ENCODE peak calls at places on chromosomes 16 and 17, in ten cellular contexts. T, W, K, A, Q, M, S, J, L and U are unnamed samples.

GRCh38 chr16:23334421-23334853 is 32.3 kb downstream of the SCNN1B start:
- DNase-seq in T (no peak), W (no peak), K (no peak), A (no peak), Q (no peak), M (no peak), S (no peak), J (no peak), L (no peak), U (no peak)

GRCh38 chr17:65243838-65244237 is 106.7 kb downstream of the RGS9 start:
- DNase-seq in T (no peak), W (peak; percentile 86), K (peak; percentile 70), A (peak; percentile 79), Q (peak; percentile 9), M (peak; percentile 11), S (peak; percentile 82), J (peak; percentile 63), L (peak; percentile 78), U (peak; percentile 15)

GRCh38 chr17:7056386-7056785 is 12.5 kb upstream of the SLC16A11 start:
- DNase-seq in T (no peak), W (no peak), K (no peak), A (no peak), Q (no peak), M (no peak), S (no peak), J (no peak), L (no peak), U (no peak)

GRCh38 chr16:81514041-81514559 is 69.5 kb downstream of the CMIP start:
- DNase-seq in T (no peak), W (no peak), K (no peak), A (no peak), Q (no peak), M (no peak), S (no peak), J (no peak), L (no peak), U (no peak)

GRCh38 chr17:48024149-48025039 is 13.2 kb downstream of the COPZ2 start:
- DNase-seq in T (no peak), W (peak; percentile 74), K (peak; percentile 77), A (peak; percentile 85), Q (no peak), M (peak; percentile 24), S (no peak), J (no peak), L (peak; percentile 77), U (no peak)

GRCh38 chr16:57039148-57039812 is 49.9 kb downstream of the NLRC5 start:
- DNase-seq in T (peak; percentile 49), W (no peak), K (peak; percentile 66), A (no peak), Q (no peak), M (no peak), S (no peak), J (no peak), L (no peak), U (no peak)

GRCh38 chr17:82400830-82401229 is 17.3 kb upstream of the HEXD start:
- DNase-seq in T (no peak), W (no peak), K (no peak), A (no peak), Q (no peak), M (no peak), S (no peak), J (no peak), L (no peak), U (no peak)

GRCh38 chr17:2047590-2047989 is 5.8 kb downstream of the OVCA2 start:
- DNase-seq in T (no peak), W (no peak), K (no peak), A (no peak), Q (no peak), M (no peak), S (no peak), J (no peak), L (no peak), U (no peak)

GRCh38 chr16:1379054-1379862 is 27.5 kb downstream of the GNPTG start:
- DNase-seq in T (peak; percentile 13), W (no peak), K (peak; percentile 55), A (peak; percentile 91), Q (no peak), M (peak; percentile 85), S (peak; percentile 74), J (peak; percentile 65), L (peak; percentile 92), U (no peak)

GRCh38 chr16:29029168-29029994 is 44.5 kb downstream of the LAT start:
- DNase-seq in T (peak; percentile 81), W (no peak), K (peak; percentile 80), A (peak; percentile 85), Q (peak; percentile 61), M (no peak), S (no peak), J (peak; percentile 87), L (peak; percentile 71), U (peak; percentile 74)

GRCh38 chr16:21565816-21566669 is 33.3 kb upstream of the METTL9 start:
- DNase-seq in T (no peak), W (no peak), K (no peak), A (no peak), Q (no peak), M (no peak), S (no peak), J (no peak), L (no peak), U (no peak)

GRCh38 chr16:25478476-25478875 is 213.3 kb upstream of the HS3ST4 start:
- DNase-seq in T (no peak), W (no peak), K (peak; percentile 1), A (no peak), Q (no peak), M (no peak), S (no peak), J (no peak), L (no peak), U (no peak)

GRCh38 chr17:65064452-65065019 is 8.0 kb upstream of the GNA13 start:
- DNase-seq in T (peak; percentile 61), W (no peak), K (peak; percentile 68), A (peak; percentile 76), Q (no peak), M (no peak), S (peak; percentile 53), J (no peak), L (no peak), U (no peak)

GRCh38 chr17:27295945-27296344 is 2.0 kb downstream of the WSB1 start:
- DNase-seq in T (no peak), W (no peak), K (no peak), A (no peak), Q (no peak), M (no peak), S (no peak), J (no peak), L (no peak), U (no peak)

GRCh38 chr17:62800580-62800979 is 7.5 kb downstream of the MARCHF10 start:
- DNase-seq in T (no peak), W (no peak), K (no peak), A (peak; percentile 87), Q (no peak), M (no peak), S (no peak), J (no peak), L (no peak), U (no peak)

GRCh38 chr17:82021728-82022309 is 859 bp downstream of the CENPX start:
- DNase-seq in T (no peak), W (no peak), K (no peak), A (no peak), Q (no peak), M (no peak), S (no peak), J (no peak), L (no peak), U (no peak)

GRCh38 chr17:59796138-59796537 is 88.7 kb downstream of the VMP1 start:
- DNase-seq in T (no peak), W (no peak), K (no peak), A (no peak), Q (no peak), M (no peak), S (no peak), J (no peak), L (no peak), U (no peak)

GRCh38 chr16:17362191-17362590 is 108.6 kb downstream of the XYLT1 start:
- DNase-seq in T (no peak), W (no peak), K (no peak), A (no peak), Q (no peak), M (no peak), S (peak; percentile 83), J (no peak), L (no peak), U (no peak)

GRCh38 chr16:53785044-53785443 is 81.1 kb downstream of the FTO start:
- DNase-seq in T (no peak), W (no peak), K (peak; percentile 32), A (no peak), Q (no peak), M (no peak), S (no peak), J (no peak), L (no peak), U (no peak)

GRCh38 chr16:49335828-49336227 is 37.8 kb upstream of the C16orf78 start:
- DNase-seq in T (no peak), W (no peak), K (no peak), A (no peak), Q (no peak), M (no peak), S (no peak), J (no peak), L (no peak), U (no peak)

GRCh38 chr17:49817993-49818392 is 29.5 kb downstream of the KAT7 start:
- DNase-seq in T (no peak), W (no peak), K (no peak), A (no peak), Q (no peak), M (no peak), S (no peak), J (no peak), L (no peak), U (no peak)